ENCODE peak calls at places on chromosomes 16 and 17, in four cellular contexts. V is uterus, T is A549, P is GM06990. J is an unnamed sample.

GRCh38 chr17:8160224-8160577 is 2.5 kb downstream of the VAMP2 start:
- DNase-seq in V (no peak), T (no peak), P (no peak), J (no peak)

GRCh38 chr17:74873874-74874614 is 1.2 kb upstream of the FDXR start:
- DNase-seq in V (no peak), T (peak; percentile 78), P (no peak), J (no peak)

GRCh38 chr17:71709271-71709670 is 411.5 kb upstream of the SOX9 start:
- DNase-seq in V (no peak), T (no peak), P (no peak), J (no peak)

GRCh38 chr17:3794890-3795757 is 5.9 kb downstream of the ITGAE start:
- DNase-seq in V (no peak), T (peak; percentile 66), P (peak; percentile 45), J (no peak)

GRCh38 chr17:2412561-2413021 is 11.7 kb upstream of the MNT start:
- DNase-seq in V (no peak), T (no peak), P (no peak), J (no peak)

GRCh38 chr17:70848785-70849184 is 679.5 kb downstream of the KCNJ2 start:
- DNase-seq in V (no peak), T (no peak), P (no peak), J (no peak)

GRCh38 chr17:35493040-35493439 is 44.4 kb downstream of the SLFN12L start:
- DNase-seq in V (no peak), T (no peak), P (no peak), J (no peak)

GRCh38 chr17:73138541-73139138 is 26.2 kb upstream of the SSTR2 start:
- DNase-seq in V (no peak), T (no peak), P (no peak), J (no peak)

GRCh38 chr16:11698271-11698689 is 30.0 kb downstream of the SNN start:
- DNase-seq in V (no peak), T (no peak), P (no peak), J (no peak)

GRCh38 chr17:80422276-80422675 is 7.3 kb downstream of the ENDOV start:
- DNase-seq in V (no peak), T (no peak), P (no peak), J (no peak)

GRCh38 chr16:85136705-85137322 is 24.5 kb upstream of the CIBAR2 start:
- DNase-seq in V (peak; percentile 57), T (peak; percentile 38), P (no peak), J (no peak)

GRCh38 chr16:11794991-11795886 is 1.8 kb downstream of the ZC3H7A start:
- DNase-seq in V (no peak), T (no peak), P (no peak), J (no peak)

GRCh38 chr17:42484304-42484703 is 25.6 kb downstream of the ATP6V0A1 start:
- DNase-seq in V (no peak), T (no peak), P (peak; percentile 54), J (peak; percentile 4)

GRCh38 chr16:19092653-19093410 is 20.9 kb upstream of the ITPRIPL2 start:
- DNase-seq in V (no peak), T (no peak), P (no peak), J (no peak)

GRCh38 chr16:47523342-47524006 is 62.3 kb downstream of the PHKB start:
- DNase-seq in V (no peak), T (peak; percentile 21), P (peak; percentile 57), J (peak; percentile 67)

GRCh38 chr16:87335968-87336849 is 19.0 kb upstream of the C16orf95 start:
- DNase-seq in V (no peak), T (no peak), P (no peak), J (no peak)

GRCh38 chr16:25691519-25692091 is at the start of gene HS3ST4:
- DNase-seq in V (no peak), T (no peak), P (no peak), J (no peak)

GRCh38 chr16:50430076-50430475 is 61.3 kb upstream of the BRD7 start:
- DNase-seq in V (no peak), T (no peak), P (no peak), J (no peak)

GRCh38 chr17:79011451-79012147 is 2.0 kb upstream of the CANT1 start:
- DNase-seq in V (no peak), T (no peak), P (no peak), J (no peak)

GRCh38 chr16:4450430-4450829 is 24.0 kb downstream of the NMRAL1 start:
- DNase-seq in V (no peak), T (no peak), P (no peak), J (no peak)

GRCh38 chr16:2526135-2526534 is 5.1 kb downstream of the CEMP1 start:
- DNase-seq in V (no peak), T (no peak), P (no peak), J (no peak)

GRCh38 chr16:87657621-87658192 is 55.4 kb downstream of the JPH3 start:
- DNase-seq in V (no peak), T (peak; percentile 59), P (no peak), J (no peak)

GRCh38 chr17:66737524-66737923 is 97.4 kb upstream of the CACNG5 start:
- DNase-seq in V (no peak), T (no peak), P (no peak), J (no peak)

GRCh38 chr17:77427471-77427991 is 286.8 kb downstream of the SEC14L1 start:
- DNase-seq in V (peak; percentile 90), T (peak; percentile 61), P (no peak), J (no peak)
- H3K4me3 ChIP-seq in V (no peak overlapping the region), T (no peak overlapping the region), P (no peak overlapping the region), J (no peak overlapping the region)

DNA sequence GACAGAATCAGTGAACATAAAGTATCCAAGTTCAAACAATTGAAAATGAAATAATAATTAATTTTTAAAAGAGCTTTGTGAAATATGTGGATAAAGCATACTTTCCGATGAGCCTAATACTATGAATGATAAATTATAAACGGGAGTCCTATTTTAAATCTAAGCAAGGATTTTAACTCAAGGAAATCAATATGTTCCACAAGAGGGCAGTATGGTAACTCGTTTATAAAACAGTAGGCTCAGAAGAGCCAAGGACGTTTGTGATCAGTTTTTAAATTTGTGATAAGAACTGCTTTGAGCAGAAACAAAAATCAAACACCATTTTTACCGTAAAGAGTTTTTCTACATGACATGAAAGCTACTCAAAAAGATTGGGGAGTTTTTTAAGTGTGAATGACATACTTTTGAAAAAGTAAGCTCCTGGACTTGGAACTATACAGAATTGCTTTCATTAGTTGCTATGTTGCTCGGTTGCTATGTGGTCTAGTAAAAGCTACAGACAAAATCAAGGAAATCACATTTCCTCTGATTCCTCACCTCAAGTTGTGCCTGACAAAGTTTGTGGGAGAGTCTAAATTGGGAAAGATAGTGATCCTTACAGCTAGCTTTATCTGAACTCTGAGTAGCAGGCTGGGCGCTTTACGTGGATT is 11.8 kb upstream of the TEKT1 start:
- DNase-seq in V (no peak), T (peak; percentile 74), P (no peak), J (no peak)
- TF ChIP-seq CTCF in V (peak; percentile 22), T (peak; percentile 92), P (peak; percentile 43), J (peak; percentile 41)

DNA sequence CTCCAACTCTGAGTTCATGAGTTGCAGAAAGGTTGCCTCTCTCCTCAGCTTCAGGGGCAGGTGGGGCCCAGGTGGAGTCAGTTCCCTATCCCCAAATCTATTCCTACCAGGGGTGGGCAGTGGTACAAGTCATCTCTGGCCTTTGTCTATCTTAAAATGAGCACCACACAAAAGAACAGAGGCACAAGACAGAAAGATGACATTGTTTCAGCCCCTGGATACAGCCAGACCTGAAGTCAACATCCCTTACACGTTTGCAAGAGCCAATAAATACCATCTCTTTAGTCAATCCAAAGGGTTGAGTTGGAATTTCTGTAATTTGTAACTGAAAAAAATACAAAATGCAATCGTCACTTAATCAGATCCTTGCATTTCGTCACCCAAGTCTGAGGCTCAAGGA is 32.2 kb downstream of the MMP15 start:
- DNase-seq in V (no peak), T (no peak), P (no peak), J (no peak)
- H3K4me3 ChIP-seq in V (no peak overlapping the region), T (no peak overlapping the region), P (no peak overlapping the region), J (no peak overlapping the region)

GRCh38 chr16:27963471-27963965 is 100.0 kb downstream of the GSG1L start:
- DNase-seq in V (no peak), T (no peak), P (no peak), J (no peak)

GRCh38 chr16:27965801-27966200 is 97.7 kb downstream of the GSG1L start:
- DNase-seq in V (no peak), T (no peak), P (no peak), J (no peak)

GRCh38 chr16:27966756-27967155 is 96.8 kb downstream of the GSG1L start:
- DNase-seq in V (no peak), T (no peak), P (no peak), J (no peak)

GRCh38 chr16:27969574-27969973 is 93.9 kb downstream of the GSG1L start:
- DNase-seq in V (no peak), T (no peak), P (no peak), J (no peak)

DNA sequence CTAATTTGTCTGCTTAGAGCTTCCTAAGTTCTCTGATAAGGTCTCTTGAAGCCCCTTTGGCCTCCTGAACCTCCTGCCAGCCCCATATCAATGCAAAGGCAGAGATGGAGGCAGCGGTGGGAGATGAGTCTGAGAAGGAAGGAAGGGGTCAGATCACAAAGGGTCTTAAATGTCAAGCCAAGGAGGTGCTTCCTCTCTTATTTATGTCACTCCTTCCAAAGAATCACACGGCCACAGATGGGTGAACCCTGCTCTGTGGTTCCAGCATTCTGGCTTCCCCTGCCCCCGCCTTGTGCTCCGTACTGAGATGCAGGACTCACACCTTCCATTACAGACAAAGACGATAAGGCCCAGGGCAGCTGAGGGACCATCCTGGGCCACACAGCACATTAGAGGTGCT is 96.3 kb downstream of the GSG1L start:
- DNase-seq in V (no peak), T (no peak), P (no peak), J (no peak)
- TF ChIP-seq CTCF in V (no peak), T (no peak), P (no peak), J (no peak)

DNA sequence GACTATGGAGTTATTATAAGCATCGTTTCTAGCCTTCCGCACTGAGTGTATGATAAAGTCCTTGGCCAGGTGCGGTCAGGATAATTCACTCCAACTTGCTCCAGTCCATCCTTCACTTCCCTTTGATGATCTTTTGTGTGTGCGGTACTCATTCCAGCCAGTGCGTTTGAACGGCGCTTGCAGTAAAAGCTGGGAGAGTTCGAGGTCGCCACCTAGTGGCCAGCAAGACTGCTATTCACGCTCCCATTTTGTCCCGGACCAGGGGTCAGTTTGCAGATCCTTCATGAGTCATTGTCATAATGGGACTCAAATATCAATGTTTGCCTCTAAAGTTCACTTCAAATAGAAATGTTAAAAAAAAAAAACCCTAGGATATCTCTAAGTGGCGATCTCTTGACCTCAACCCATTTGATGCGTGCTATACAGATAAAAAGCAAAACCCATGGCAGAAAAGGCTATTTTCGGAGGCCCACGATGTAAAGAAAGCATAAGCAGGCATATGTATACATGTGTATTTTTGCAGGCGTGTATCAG is 417.1 kb downstream of the TMEM114 start:
- DNase-seq in V (no peak), T (peak; percentile 89), P (no peak), J (no peak)
- H3K4me3 ChIP-seq in V (no peak overlapping the region), T (no peak overlapping the region), P (no peak overlapping the region), J (no peak overlapping the region)

J was measured in GM12864.